ENCODE peak calls at places on chromosomes 2 and 18, in four cellular contexts. D is naive thymus-derived CD8-positive, alpha-beta T cell; C is Right ventricle myocardium superior; L is psoas muscle. G is an unnamed sample.

GRCh38 chr18:41906528-41907256 is 48.3 kb upstream of the PIK3C3 start:
- DNase-seq in D (peak), C (no peak), L (no peak), G (no peak)

GRCh38 chr2:142462291-142462690 is 331.5 kb upstream of the LRP1B start:
- DNase-seq in D (no peak), C (no peak), L (no peak), G (no peak)

GRCh38 chr18:3623769-3624545 is 174.0 kb downstream of the TGIF1 start:
- DNase-seq in D (no peak), C (peak), L (peak), G (no peak)

GRCh38 chr2:236541008-236541562 is 28.5 kb upstream of the ACKR3 start:
- DNase-seq in D (no peak), C (no peak), L (no peak), G (no peak)

GRCh38 chr2:119590873-119591272 is 46.6 kb downstream of the CFAP221 start:
- DNase-seq in D (no peak), C (no peak), L (no peak), G (no peak)

GRCh38 chr18:12257996-12258718 is 4.0 kb downstream of the CIDEA start:
- DNase-seq in D (no peak), C (no peak), L (peak), G (no peak)

GRCh38 chr2:38509322-38509946 is 93.3 kb downstream of the HNRNPLL start:
- DNase-seq in D (no peak), C (no peak), L (no peak), G (no peak)

GRCh38 chr2:237258146-237258545 is 155.8 kb downstream of the COL6A3 start:
- DNase-seq in D (no peak), C (no peak), L (no peak), G (no peak)

GRCh38 chr2:20361903-20362302 is 11.3 kb upstream of the PUM2 start:
- DNase-seq in D (no peak), C (no peak), L (no peak), G (no peak)

GRCh38 chr2:220366765-220367164 is 739.3 kb downstream of the SLC4A3 start:
- DNase-seq in D (no peak), C (no peak), L (no peak), G (no peak)

GRCh38 chr18:9796933-9797549 is 88.7 kb upstream of the TXNDC2 start:
- DNase-seq in D (no peak), C (no peak), L (no peak), G (peak)

GRCh38 chr2:177355874-177356273 is 36.7 kb upstream of the AGPS start:
- DNase-seq in D (no peak), C (no peak), L (no peak), G (no peak)

GRCh38 chr2:147925886-147926285 is 81.1 kb downstream of the ACVR2A start:
- DNase-seq in D (peak), C (no peak), L (no peak), G (no peak)

GRCh38 chr2:120400546-120400945 is 54.6 kb downstream of the INHBB start:
- DNase-seq in D (no peak), C (peak), L (peak), G (no peak)

GRCh38 chr2:32937602-32938450 is 8.9 kb upstream of the LTBP1 start:
- DNase-seq in D (no peak), C (no peak), L (no peak), G (no peak)

G was measured in NCI-H187.